ENCODE peak calls at places on chromosomes 7 and 10, in nine cellular contexts. C is mucosa of descending colon; S is activated naive CD4-positive, alpha-beta T cell treated with anti-CD3 and anti-CD28 coated beads, Interleukin-2, amount 10 ng/mL, durations not matched to agents 7 days and 5 days; V is Peyer's patch; U is kidney glomerular epithelial cell; L is endodermal cell; W is EL; T is BJ; B is RPMI8226. Q is an unnamed sample.

GRCh38 chr10:48778193-48778857 is 93.7 kb downstream of the WDFY4 start:
- DNase-seq in C (no peak), S (no peak), V (no peak), U (no peak), L (no peak), W (no peak), T (no peak), B (peak; percentile 16), Q (no peak)

GRCh38 chr10:126592901-126593300 is 77.6 kb downstream of the C10orf90 start:
- DNase-seq in C (no peak), S (no peak), V (no peak), U (no peak), L (no peak), W (no peak), T (no peak), B (no peak), Q (no peak)

GRCh38 chr7:112398534-112398933 is 51.7 kb upstream of the IFRD1 start:
- DNase-seq in C (no peak), S (peak; percentile 29), V (no peak), U (no peak), L (no peak), W (no peak), T (no peak), B (no peak), Q (no peak)

GRCh38 chr7:159215053-159215452 is 70.4 kb upstream of the VIPR2 start:
- DNase-seq in C (no peak), S (no peak), V (no peak), U (no peak), L (peak; percentile 24), W (no peak), T (no peak), B (no peak), Q (no peak)

GRCh38 chr10:35262436-35262835 is 73.9 kb upstream of the CCNY start:
- DNase-seq in C (no peak), S (no peak), V (no peak), U (no peak), L (no peak), W (no peak), T (no peak), B (no peak), Q (no peak)

GRCh38 chr10:132549416-132549815 is 11.8 kb downstream of the INPP5A start:
- DNase-seq in C (peak; percentile 52), S (no peak), V (no peak), U (no peak), L (no peak), W (no peak), T (no peak), B (peak; percentile 61), Q (no peak)

GRCh38 chr7:100642534-100642907 is 1.2 kb upstream of the TFR2 start:
- DNase-seq in C (no peak), S (peak; percentile 58), V (peak; percentile 71), U (no peak), L (peak; percentile 70), W (no peak), T (no peak), B (peak; percentile 63), Q (peak; percentile 58)

GRCh38 chr10:21030096-21030495 is 133.0 kb upstream of the NEBL start:
- DNase-seq in C (no peak), S (no peak), V (no peak), U (no peak), L (no peak), W (no peak), T (no peak), B (no peak), Q (no peak)

GRCh38 chr7:16933296-16934248 is 51.8 kb upstream of the AGR3 start:
- DNase-seq in C (no peak), S (peak; percentile 44), V (no peak), U (no peak), L (no peak), W (no peak), T (no peak), B (no peak), Q (no peak)

GRCh38 chr7:92634924-92635519 is 44.8 kb upstream of the FAM133B start:
- DNase-seq in C (no peak), S (no peak), V (no peak), U (peak; percentile 79), L (no peak), W (peak; percentile 85), T (peak; percentile 36), B (peak; percentile 64), Q (no peak)

GRCh38 chr7:111803015-111803758 is 240.9 kb upstream of the IMMP2L start:
- DNase-seq in C (no peak), S (no peak), V (no peak), U (peak; percentile 37), L (no peak), W (peak; percentile 42), T (no peak), B (no peak), Q (no peak)

GRCh38 chr7:47482013-47482761 is 99.7 kb downstream of the TNS3 start:
- DNase-seq in C (no peak), S (no peak), V (no peak), U (peak; percentile 95), L (no peak), W (peak; percentile 95), T (peak; percentile 76), B (peak; percentile 84), Q (no peak)

GRCh38 chr10:86757110-86757790 is 831 bp downstream of the BMPR1A start:
- DNase-seq in C (peak; percentile 55), S (peak; percentile 32), V (peak; percentile 23), U (peak; percentile 51), L (peak; percentile 65), W (peak; percentile 68), T (no peak), B (no peak), Q (peak; percentile 46)

GRCh38 chr10:77403761-77404160 is 233.8 kb downstream of the KCNMA1 start:
- DNase-seq in C (no peak), S (no peak), V (no peak), U (no peak), L (no peak), W (no peak), T (no peak), B (no peak), Q (no peak)

GRCh38 chr10:63297941-63298340 is 164.8 kb downstream of the NRBF2 start:
- DNase-seq in C (no peak), S (no peak), V (no peak), U (no peak), L (peak; percentile 57), W (no peak), T (no peak), B (no peak), Q (no peak)

GRCh38 chr10:119543814-119544642 is 1.5 kb upstream of the RGS10 start:
- DNase-seq in C (no peak), S (no peak), V (no peak), U (peak; percentile 66), L (peak; percentile 76), W (no peak), T (no peak), B (no peak), Q (no peak)

GRCh38 chr10:29784175-29784773 is 149.5 kb upstream of the SVIL start:
- DNase-seq in C (no peak), S (no peak), V (no peak), U (peak; percentile 82), L (peak; percentile 73), W (peak; percentile 100), T (peak; percentile 100), B (no peak), Q (peak; percentile 39)

GRCh38 chr7:10237306-10237705 is 736.4 kb upstream of the PHF14 start:
- DNase-seq in C (no peak), S (no peak), V (no peak), U (peak; percentile 4), L (no peak), W (no peak), T (no peak), B (no peak), Q (no peak)

GRCh38 chr7:151541709-151542499 is 22.2 kb upstream of the RHEB start:
- DNase-seq in C (no peak), S (no peak), V (no peak), U (no peak), L (no peak), W (no peak), T (no peak), B (peak; percentile 42), Q (no peak)

GRCh38 chr10:13984647-13985155 is 346.0 kb downstream of the FRMD4A start:
- DNase-seq in C (no peak), S (no peak), V (no peak), U (peak; percentile 28), L (no peak), W (peak; percentile 93), T (peak; percentile 85), B (no peak), Q (no peak)

GRCh38 chr7:107138696-107139420 is 29.9 kb upstream of the HBP1 start:
- DNase-seq in C (no peak), S (no peak), V (no peak), U (no peak), L (no peak), W (peak; percentile 18), T (no peak), B (no peak), Q (no peak)

GRCh38 chr7:2929321-2930201 is 85.5 kb upstream of the GNA12 start:
- DNase-seq in C (no peak), S (peak; percentile 4), V (no peak), U (no peak), L (peak; percentile 54), W (no peak), T (no peak), B (peak; percentile 34), Q (no peak)

GRCh38 chr10:124745678-124746077 is 1.5 kb upstream of the FAM53B start:
- DNase-seq in C (no peak), S (no peak), V (no peak), U (peak; percentile 12), L (no peak), W (peak; percentile 52), T (no peak), B (peak; percentile 53), Q (no peak)

GRCh38 chr7:123431075-123431614 is 103.2 kb downstream of the IQUB start:
- DNase-seq in C (no peak), S (no peak), V (no peak), U (no peak), L (no peak), W (no peak), T (no peak), B (no peak), Q (no peak)

GRCh38 chr7:16801111-16801542 is 3.7 kb downstream of the AGR2 start:
- DNase-seq in C (no peak), S (no peak), V (no peak), U (peak; percentile 71), L (no peak), W (peak; percentile 83), T (peak; percentile 17), B (peak; percentile 58), Q (no peak)

GRCh38 chr10:104622598-104623209 is 18.4 kb upstream of the SORCS3 start:
- DNase-seq in C (no peak), S (peak; percentile 31), V (no peak), U (no peak), L (peak; percentile 85), W (peak; percentile 35), T (no peak), B (peak; percentile 26), Q (no peak)

GRCh38 chr7:121774563-121774962 is 98.4 kb upstream of the PTPRZ1 start:
- DNase-seq in C (no peak), S (no peak), V (no peak), U (no peak), L (no peak), W (no peak), T (no peak), B (no peak), Q (no peak)

GRCh38 chr10:93319855-93320254 is 162.3 kb downstream of the MYOF start:
- DNase-seq in C (no peak), S (no peak), V (no peak), U (no peak), L (no peak), W (no peak), T (peak; percentile 61), B (no peak), Q (no peak)

GRCh38 chr10:95234951-95235350 is 40.9 kb downstream of the ACSM6 start:
- DNase-seq in C (no peak), S (no peak), V (no peak), U (no peak), L (no peak), W (no peak), T (no peak), B (no peak), Q (no peak)

GRCh38 chr10:59991661-59992060 is 85.3 kb upstream of the CCDC6 start:
- DNase-seq in C (no peak), S (peak; percentile 21), V (no peak), U (peak; percentile 83), L (no peak), W (no peak), T (peak; percentile 5), B (peak; percentile 13), Q (peak; percentile 55)

GRCh38 chr7:120805636-120806388 is 52.1 kb downstream of the TSPAN12 start:
- DNase-seq in C (no peak), S (peak; percentile 60), V (peak; percentile 26), U (peak; percentile 78), L (peak; percentile 86), W (peak; percentile 56), T (no peak), B (peak; percentile 78), Q (peak; percentile 59)

Q was measured in transverse colon.